ENCODE peak calls at places on chromosomes 12 and 14, in five cellular contexts. D, T, L, A and Z are unnamed samples.

GRCh38 chr12:67942704-67943103 is 46.5 kb upstream of the IFNG-AS1 start:
- DNase-seq in D (no peak), T (no peak), L (no peak), A (no peak), Z (no peak)

GRCh38 chr14:98507269-98507668 is 764.7 kb downstream of the BCL11B start:
- DNase-seq in D (no peak), T (no peak), L (no peak), A (no peak), Z (no peak)

GRCh38 chr12:56431850-56432249 is 17.4 kb downstream of the TIMELESS start:
- DNase-seq in D (no peak), T (no peak), L (no peak), A (no peak), Z (no peak)

GRCh38 chr12:24853588-24853987 is 95.3 kb downstream of the BCAT1 start:
- DNase-seq in D (no peak), T (no peak), L (peak; percentile 75), A (no peak), Z (peak; percentile 50)

GRCh38 chr14:51242545-51243490 is 2.8 kb downstream of the TMX1 start:
- DNase-seq in D (no peak), T (no peak), L (no peak), A (no peak), Z (no peak)

GRCh38 chr14:54776361-54777001 is 126.1 kb downstream of the GCH1 start:
- DNase-seq in D (no peak), T (peak; percentile 84), L (peak; percentile 42), A (no peak), Z (peak; percentile 55)

GRCh38 chr14:71242237-71242748 is 335.0 kb downstream of the PCNX1 start:
- DNase-seq in D (peak; percentile 84), T (no peak), L (peak; percentile 92), A (peak; percentile 51), Z (no peak)

GRCh38 chr12:114682920-114683708 is 861 bp downstream of the TBX3 start:
- DNase-seq in D (no peak), T (no peak), L (peak; percentile 22), A (no peak), Z (peak; percentile 23)

GRCh38 chr14:100153560-100153959 is 5.9 kb downstream of the DEGS2 start:
- DNase-seq in D (no peak), T (no peak), L (no peak), A (no peak), Z (no peak)

GRCh38 chr14:99889268-99889667 is 96.1 kb downstream of the EML1 start:
- DNase-seq in D (no peak), T (no peak), L (no peak), A (no peak), Z (no peak)

GRCh38 chr14:67934087-67934486 is 114.5 kb downstream of the RAD51B start:
- DNase-seq in D (peak; percentile 71), T (no peak), L (peak; percentile 79), A (peak; percentile 83), Z (peak; percentile 94)